ENCODE peak calls at places on chromosomes 3 and 15, in nine cellular contexts. E, F, B, Z, W, P, N, V and C are unnamed samples.

GRCh38 chr15:89783861-89784685 is 7.9 kb downstream of the MESP2 start:
- DNase-seq in E (no peak), F (no peak), B (no peak), Z (no peak), W (no peak), P (no peak), N (no peak), V (no peak), C (no peak)

GRCh38 chr15:77033729-77034619 is 36.9 kb downstream of the TSPAN3 start:
- DNase-seq in E (no peak), F (no peak), B (no peak), Z (no peak), W (no peak), P (no peak), N (no peak), V (no peak), C (peak)

GRCh38 chr15:101070502-101071273 is 151.5 kb downstream of the LRRK1 start:
- DNase-seq in E (peak), F (no peak), B (peak), Z (peak), W (no peak), P (peak), N (peak), V (no peak), C (no peak)

GRCh38 chr15:75532413-75533250 is 46.5 kb downstream of the PTPN9 start:
- DNase-seq in E (peak), F (no peak), B (peak), Z (peak), W (no peak), P (peak), N (peak), V (no peak), C (no peak)

GRCh38 chr3:49647741-49648140 is 26.4 kb upstream of the APEH start:
- DNase-seq in E (no peak), F (no peak), B (peak), Z (no peak), W (no peak), P (no peak), N (no peak), V (peak), C (no peak)

GRCh38 chr3:57756528-57757401 is 656 bp downstream of the SLMAP start:
- DNase-seq in E (peak), F (peak), B (peak), Z (no peak), W (peak), P (peak), N (peak), V (peak), C (peak)

GRCh38 chr15:60520825-60521368 is 42.0 kb upstream of the ICE2 start:
- DNase-seq in E (peak), F (no peak), B (peak), Z (peak), W (peak), P (peak), N (no peak), V (peak), C (peak)

GRCh38 chr3:86988235-86988634 is 2.7 kb downstream of the VGLL3 start:
- DNase-seq in E (peak), F (no peak), B (no peak), Z (peak), W (no peak), P (peak), N (no peak), V (no peak), C (no peak)

GRCh38 chr15:40151499-40151898 is 9.4 kb upstream of the BUB1B start:
- DNase-seq in E (no peak), F (no peak), B (no peak), Z (no peak), W (no peak), P (no peak), N (no peak), V (no peak), C (no peak)

GRCh38 chr3:191391873-191392808 is 61.8 kb upstream of the UTS2B start:
- DNase-seq in E (no peak), F (no peak), B (no peak), Z (no peak), W (no peak), P (peak), N (no peak), V (no peak), C (no peak)

GRCh38 chr3:81531846-81532245 is 229.6 kb downstream of the GBE1 start:
- DNase-seq in E (no peak), F (no peak), B (no peak), Z (no peak), W (no peak), P (no peak), N (no peak), V (no peak), C (no peak)

GRCh38 chr3:7682822-7683229 is 818.8 kb upstream of the LMCD1 start:
- DNase-seq in E (no peak), F (no peak), B (peak), Z (peak), W (no peak), P (peak), N (no peak), V (no peak), C (no peak)

GRCh38 chr3:172522871-172523818 is at the start of gene TNFSF10:
- DNase-seq in E (peak), F (no peak), B (peak), Z (peak), W (peak), P (no peak), N (no peak), V (no peak), C (no peak)

GRCh38 chr3:49469876-49470713 is at the start of gene DAG1:
- DNase-seq in E (peak), F (peak), B (peak), Z (peak), W (peak), P (peak), N (peak), V (peak), C (peak)

GRCh38 chr15:70466895-70467529 is 296.3 kb downstream of the UACA start:
- DNase-seq in E (peak), F (peak), B (peak), Z (peak), W (no peak), P (peak), N (no peak), V (peak), C (peak)

GRCh38 chr15:53307952-53308624 is 451.4 kb downstream of the WDR72 start:
- DNase-seq in E (no peak), F (no peak), B (peak), Z (no peak), W (no peak), P (no peak), N (no peak), V (no peak), C (no peak)

GRCh38 chr3:140019946-140020345 is 85.0 kb downstream of the CLSTN2 start:
- DNase-seq in E (no peak), F (no peak), B (no peak), Z (no peak), W (no peak), P (no peak), N (no peak), V (no peak), C (no peak)

GRCh38 chr3:100563228-100563627 is 46.2 kb upstream of the ADGRG7 start:
- DNase-seq in E (no peak), F (no peak), B (no peak), Z (no peak), W (no peak), P (no peak), N (no peak), V (no peak), C (no peak)

GRCh38 chr3:124041553-124041952 is 49.6 kb upstream of the ROPN1 start:
- DNase-seq in E (no peak), F (no peak), B (no peak), Z (no peak), W (no peak), P (no peak), N (no peak), V (no peak), C (no peak)